ENCODE peak calls at places on chromosomes 6 and 20, in five cellular contexts. K is activated CD4-positive, CD25-positive, alpha-beta regulatory T cell treated with anti-CD3 and anti-CD28 coated beads, Interleukin-2, amount 50 U/mL, for 16 hours; G is aorta; Z is right lobe of liver; C is left ventricle myocardium superior. D is an unnamed sample.

GRCh38 chr6:122393339-122393896 is 6.0 kb upstream of the HSF2 start:
- DNase-seq in K (no peak), G (no peak), Z (no peak), C (no peak), D (no peak)

GRCh38 chr6:98641929-98642328 is 192.4 kb upstream of the POU3F2 start:
- DNase-seq in K (no peak), G (no peak), Z (no peak), C (no peak), D (no peak)

GRCh38 chr20:51091564-51092195 is 68.8 kb upstream of the KCNG1 start:
- DNase-seq in K (no peak), G (no peak), Z (no peak), C (no peak), D (no peak)

GRCh38 chr6:156582509-156582992 is 194.6 kb upstream of the ARID1B start:
- DNase-seq in K (no peak), G (no peak), Z (no peak), C (no peak), D (peak; percentile 83)

GRCh38 chr6:75493400-75494064 is at the start of gene FILIP1:
- DNase-seq in K (no peak), G (no peak), Z (no peak), C (peak; percentile 62), D (no peak)

GRCh38 chr6:125947581-125947980 is 9.0 kb upstream of the HINT3 start:
- DNase-seq in K (no peak), G (no peak), Z (no peak), C (no peak), D (no peak)

GRCh38 chr20:64102647-64103354 is 4.6 kb downstream of the NPBWR2 start:
- DNase-seq in K (no peak), G (peak; percentile 51), Z (peak; percentile 49), C (peak; percentile 42), D (no peak)

GRCh38 chr20:46028772-46029371 is at the start of gene SLC12A5:
- DNase-seq in K (no peak), G (no peak), Z (no peak), C (no peak), D (no peak)

GRCh38 chr6:23659125-23659524 is 466.9 kb upstream of the NRSN1 start:
- DNase-seq in K (no peak), G (no peak), Z (no peak), C (no peak), D (no peak)

GRCh38 chr6:49336514-49337131 is 126.4 kb downstream of the MMUT start:
- DNase-seq in K (no peak), G (no peak), Z (no peak), C (no peak), D (no peak)

GRCh38 chr6:135179920-135180457 is 1.1 kb upstream of the MYB start:
- DNase-seq in K (no peak), G (no peak), Z (no peak), C (no peak), D (no peak)

GRCh38 chr6:100663219-100663863 is 198.6 kb upstream of the SIM1 start:
- DNase-seq in K (no peak), G (no peak), Z (no peak), C (no peak), D (no peak)

GRCh38 chr6:38155576-38156204 is 336.2 kb downstream of the ZFAND3 start:
- DNase-seq in K (no peak), G (no peak), Z (no peak), C (no peak), D (no peak)

GRCh38 chr6:56168601-56169000 is 78.8 kb downstream of the COL21A1 start:
- DNase-seq in K (no peak), G (no peak), Z (no peak), C (no peak), D (no peak)

GRCh38 chr20:38290829-38291581 is 13.0 kb upstream of the BPI start:
- DNase-seq in K (no peak), G (no peak), Z (no peak), C (peak; percentile 72), D (no peak)

GRCh38 chr6:77786935-77787629 is 134.2 kb downstream of the MEI4 start:
- DNase-seq in K (no peak), G (no peak), Z (no peak), C (no peak), D (no peak)

GRCh38 chr6:107977283-107977682 is 19.3 kb upstream of the SEC63 start:
- DNase-seq in K (no peak), G (no peak), Z (no peak), C (no peak), D (no peak)

GRCh38 chr20:23795526-23795925 is 31.0 kb downstream of the CST2 start:
- DNase-seq in K (no peak), G (no peak), Z (no peak), C (no peak), D (no peak)

GRCh38 chr6:46130665-46131064 is 876 bp downstream of the ENPP4 start:
- DNase-seq in K (no peak), G (no peak), Z (no peak), C (no peak), D (no peak)

GRCh38 chr6:21111399-21111725 is 482.2 kb upstream of the SOX4 start:
- DNase-seq in K (no peak), G (no peak), Z (no peak), C (no peak), D (peak; percentile 65)

GRCh38 chr20:9359561-9360308 is 154.7 kb upstream of the LAMP5 start:
- DNase-seq in K (no peak), G (peak; percentile 72), Z (no peak), C (peak; percentile 41), D (no peak)

GRCh38 chr20:57188576-57189079 is 77.8 kb downstream of the BMP7 start:
- DNase-seq in K (no peak), G (no peak), Z (no peak), C (no peak), D (no peak)

D was measured in NCI-H2081 treated with DMSO at 0.1 percent for 48 hours.